ENCODE peak calls at places on chromosome 22, in eight cellular contexts. One of them, this sample, is unnamed.

GRCh38 chr22:46815896-46816721 is 53.7 kb downstream of the TBC1D22A start:
- DNase-seq in left ventricle myocardium inferior: no peak
- DNase-seq in fibroblast of mammary gland: peak; percentile 68
- DNase-seq in AG04449: no peak
- DNase-seq in dorsolateral prefrontal cortex: no peak
- DNase-seq in colonic mucosa: peak; percentile 38
- DNase-seq in CD8-positive, alpha-beta T cell: no peak
- DNase-seq in brain microvascular endothelial cell: no peak
- DNase-seq in this sample: no peak

GRCh38 chr22:41178425-41178975 is 26.6 kb upstream of the L3MBTL2 start:
- DNase-seq in left ventricle myocardium inferior: peak; percentile 73
- DNase-seq in fibroblast of mammary gland: no peak
- DNase-seq in AG04449: no peak
- DNase-seq in dorsolateral prefrontal cortex: peak; percentile 67
- DNase-seq in colonic mucosa: no peak
- DNase-seq in CD8-positive, alpha-beta T cell: no peak
- DNase-seq in brain microvascular endothelial cell: no peak
- DNase-seq in this sample: no peak

GRCh38 chr22:46737976-46738641 is at the start of gene CERK:
- DNase-seq in left ventricle myocardium inferior: peak; percentile 82
- DNase-seq in fibroblast of mammary gland: peak; percentile 33
- DNase-seq in AG04449: no peak
- DNase-seq in dorsolateral prefrontal cortex: peak; percentile 80
- DNase-seq in colonic mucosa: peak; percentile 80
- DNase-seq in CD8-positive, alpha-beta T cell: peak; percentile 76
- DNase-seq in brain microvascular endothelial cell: no peak
- DNase-seq in this sample: peak; percentile 29

GRCh38 chr22:38700271-38700788 is 413 bp downstream of the JOSD1 start:
- DNase-seq in left ventricle myocardium inferior: peak; percentile 74
- DNase-seq in fibroblast of mammary gland: peak; percentile 48
- DNase-seq in AG04449: no peak
- DNase-seq in dorsolateral prefrontal cortex: no peak
- DNase-seq in colonic mucosa: peak; percentile 80
- DNase-seq in CD8-positive, alpha-beta T cell: no peak
- DNase-seq in brain microvascular endothelial cell: no peak
- DNase-seq in this sample: no peak

GRCh38 chr22:38777087-38777671 is 16.8 kb downstream of the DNAL4 start:
- DNase-seq in left ventricle myocardium inferior: no peak
- DNase-seq in fibroblast of mammary gland: no peak
- DNase-seq in AG04449: no peak
- DNase-seq in dorsolateral prefrontal cortex: peak; percentile 74
- DNase-seq in colonic mucosa: no peak
- DNase-seq in CD8-positive, alpha-beta T cell: no peak
- DNase-seq in brain microvascular endothelial cell: no peak
- DNase-seq in this sample: no peak

GRCh38 chr22:47275479-47276218 is 513.2 kb downstream of the TBC1D22A start:
- DNase-seq in left ventricle myocardium inferior: no peak
- DNase-seq in fibroblast of mammary gland: no peak
- DNase-seq in AG04449: no peak
- DNase-seq in dorsolateral prefrontal cortex: peak; percentile 21
- DNase-seq in colonic mucosa: no peak
- DNase-seq in CD8-positive, alpha-beta T cell: no peak
- DNase-seq in brain microvascular endothelial cell: no peak
- DNase-seq in this sample: no peak

GRCh38 chr22:23387827-23388491 is 192.1 kb downstream of the IGLL1 start:
- DNase-seq in left ventricle myocardium inferior: no peak
- DNase-seq in fibroblast of mammary gland: no peak
- DNase-seq in AG04449: no peak
- DNase-seq in dorsolateral prefrontal cortex: no peak
- DNase-seq in colonic mucosa: no peak
- DNase-seq in CD8-positive, alpha-beta T cell: no peak
- DNase-seq in brain microvascular endothelial cell: no peak
- DNase-seq in this sample: no peak

GRCh38 chr22:38418589-38418988 is 36.4 kb downstream of the KCNJ4 start:
- DNase-seq in left ventricle myocardium inferior: no peak
- DNase-seq in fibroblast of mammary gland: no peak
- DNase-seq in AG04449: no peak
- DNase-seq in dorsolateral prefrontal cortex: no peak
- DNase-seq in colonic mucosa: no peak
- DNase-seq in CD8-positive, alpha-beta T cell: no peak
- DNase-seq in brain microvascular endothelial cell: no peak
- DNase-seq in this sample: no peak

GRCh38 chr22:38346506-38346905 is 29.3 kb upstream of the CSNK1E start:
- DNase-seq in left ventricle myocardium inferior: no peak
- DNase-seq in fibroblast of mammary gland: no peak
- DNase-seq in AG04449: no peak
- DNase-seq in dorsolateral prefrontal cortex: peak; percentile 31
- DNase-seq in colonic mucosa: no peak
- DNase-seq in CD8-positive, alpha-beta T cell: no peak
- DNase-seq in brain microvascular endothelial cell: no peak
- DNase-seq in this sample: no peak

DNA sequence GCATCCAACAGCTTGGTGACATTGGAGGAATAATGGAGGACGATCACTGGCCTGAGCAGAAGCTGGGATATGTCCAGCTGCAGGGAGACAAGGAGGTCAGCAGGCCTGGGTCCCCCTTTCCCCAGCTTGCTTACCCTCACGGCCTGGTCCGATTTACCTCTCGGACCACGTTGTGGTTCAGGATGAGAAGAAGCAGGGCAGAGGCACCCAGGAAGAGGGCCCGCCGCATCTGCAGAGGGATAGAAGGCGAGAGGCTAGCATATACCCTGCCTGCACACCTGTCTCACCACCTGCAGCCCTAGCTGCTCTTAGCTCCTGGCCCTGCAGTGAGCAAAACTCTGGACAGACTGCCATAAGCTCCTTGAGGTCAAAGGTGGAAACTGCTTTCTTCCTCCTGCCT is 1.3 kb downstream of the RNF215 start:
- DNase-seq in left ventricle myocardium inferior: no peak
- DNase-seq in fibroblast of mammary gland: no peak
- DNase-seq in AG04449: no peak
- DNase-seq in dorsolateral prefrontal cortex: no peak
- DNase-seq in colonic mucosa: no peak
- DNase-seq in CD8-positive, alpha-beta T cell: no peak
- DNase-seq in brain microvascular endothelial cell: no peak
- DNase-seq in this sample: no peak
- H3K4me3 ChIP-seq in left ventricle myocardium inferior: peak overlapping the region; percentile 73
- H3K4me3 ChIP-seq in fibroblast of mammary gland: no peak overlapping the region
- H3K4me3 ChIP-seq in AG04449: peak overlapping the region; percentile 73
- H3K4me3 ChIP-seq in dorsolateral prefrontal cortex: peak overlapping the region; percentile 70
- H3K4me3 ChIP-seq in colonic mucosa: no peak overlapping the region
- H3K4me3 ChIP-seq in CD8-positive, alpha-beta T cell: no peak overlapping the region
- H3K4me3 ChIP-seq in brain microvascular endothelial cell: no peak overlapping the region
- H3K4me3 ChIP-seq in this sample: peak overlapping the region; percentile 74

DNA sequence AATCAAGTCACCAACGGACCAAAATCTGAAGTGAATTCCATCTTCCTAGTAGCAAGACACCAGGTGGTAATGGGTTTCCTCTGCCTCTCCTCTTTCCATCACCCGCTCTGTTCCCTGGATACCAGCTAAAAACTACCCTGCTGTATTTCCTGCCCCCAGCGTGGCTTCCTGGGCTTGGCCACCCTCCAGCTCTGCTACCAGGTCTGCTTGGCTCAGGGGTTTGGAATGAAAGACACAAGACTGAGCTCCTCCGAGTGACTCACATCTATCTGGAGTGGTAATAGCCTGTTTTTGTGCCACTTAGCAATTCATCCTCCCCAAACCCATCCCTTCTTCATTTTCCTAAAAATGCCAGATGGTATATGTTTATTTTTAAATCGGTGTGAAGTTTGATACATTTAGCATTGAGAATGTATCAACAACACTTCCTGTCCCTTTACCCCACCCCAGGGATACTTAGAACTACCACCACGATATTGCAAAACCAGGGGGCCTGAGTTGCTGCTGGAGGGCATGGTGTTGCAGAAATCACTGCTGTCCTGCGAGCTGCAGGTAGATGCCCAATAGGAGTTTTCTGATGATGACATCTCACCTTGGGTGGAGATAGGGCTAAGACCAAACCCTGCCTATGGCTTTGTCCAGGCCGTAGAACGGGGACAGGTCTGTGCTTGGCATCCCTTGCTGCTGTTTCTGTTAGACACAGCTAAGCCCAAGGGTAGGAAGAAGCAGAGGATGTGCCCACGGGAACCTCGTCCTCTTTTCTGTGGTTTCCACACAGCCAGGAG is 7.5 kb upstream of the MICAL3 start:
- DNase-seq in left ventricle myocardium inferior: peak; percentile 26
- DNase-seq in fibroblast of mammary gland: peak; percentile 96
- DNase-seq in AG04449: peak; percentile 92
- DNase-seq in dorsolateral prefrontal cortex: peak; percentile 62
- DNase-seq in colonic mucosa: no peak
- DNase-seq in CD8-positive, alpha-beta T cell: no peak
- DNase-seq in brain microvascular endothelial cell: peak; percentile 85
- DNase-seq in this sample: peak; percentile 88
- H3K4me3 ChIP-seq in left ventricle myocardium inferior: no peak overlapping the region
- H3K4me3 ChIP-seq in fibroblast of mammary gland: peak overlapping the region; percentile 8
- H3K4me3 ChIP-seq in AG04449: no peak overlapping the region
- H3K4me3 ChIP-seq in dorsolateral prefrontal cortex: no peak overlapping the region
- H3K4me3 ChIP-seq in colonic mucosa: no peak overlapping the region
- H3K4me3 ChIP-seq in CD8-positive, alpha-beta T cell: no peak overlapping the region
- H3K4me3 ChIP-seq in brain microvascular endothelial cell: no peak overlapping the region
- H3K4me3 ChIP-seq in this sample: no peak overlapping the region

GRCh38 chr22:24433868-24434471 is 6.6 kb downstream of the ADORA2A start:
- DNase-seq in left ventricle myocardium inferior: no peak
- DNase-seq in fibroblast of mammary gland: peak; percentile 63
- DNase-seq in AG04449: no peak
- DNase-seq in dorsolateral prefrontal cortex: no peak
- DNase-seq in colonic mucosa: no peak
- DNase-seq in CD8-positive, alpha-beta T cell: no peak
- DNase-seq in brain microvascular endothelial cell: peak; percentile 47
- DNase-seq in this sample: no peak
- H3K4me3 ChIP-seq in left ventricle myocardium inferior: no peak overlapping the region
- H3K4me3 ChIP-seq in fibroblast of mammary gland: no peak overlapping the region
- H3K4me3 ChIP-seq in AG04449: no peak overlapping the region
- H3K4me3 ChIP-seq in dorsolateral prefrontal cortex: no peak overlapping the region
- H3K4me3 ChIP-seq in colonic mucosa: no peak overlapping the region
- H3K4me3 ChIP-seq in CD8-positive, alpha-beta T cell: peak overlapping the region; percentile 6
- H3K4me3 ChIP-seq in brain microvascular endothelial cell: no peak overlapping the region
- H3K4me3 ChIP-seq in this sample: no peak overlapping the region

GRCh38 chr22:32805586-32805881 is 4.0 kb downstream of the TIMP3 start:
- DNase-seq in left ventricle myocardium inferior: no peak
- DNase-seq in fibroblast of mammary gland: no peak
- DNase-seq in AG04449: no peak
- DNase-seq in dorsolateral prefrontal cortex: no peak
- DNase-seq in colonic mucosa: no peak
- DNase-seq in CD8-positive, alpha-beta T cell: no peak
- DNase-seq in brain microvascular endothelial cell: no peak
- DNase-seq in this sample: no peak
- H3K4me3 ChIP-seq in left ventricle myocardium inferior: peak overlapping the region; percentile 100
- H3K4me3 ChIP-seq in fibroblast of mammary gland: no peak overlapping the region
- H3K4me3 ChIP-seq in AG04449: no peak overlapping the region
- H3K4me3 ChIP-seq in dorsolateral prefrontal cortex: no peak overlapping the region
- H3K4me3 ChIP-seq in colonic mucosa: no peak overlapping the region
- H3K4me3 ChIP-seq in CD8-positive, alpha-beta T cell: no peak overlapping the region
- H3K4me3 ChIP-seq in brain microvascular endothelial cell: no peak overlapping the region
- H3K4me3 ChIP-seq in this sample: no peak overlapping the region

GRCh38 chr22:19957445-19957844 is 15.8 kb upstream of the TXNRD2 start:
- DNase-seq in left ventricle myocardium inferior: peak; percentile 13
- DNase-seq in fibroblast of mammary gland: no peak
- DNase-seq in AG04449: no peak
- DNase-seq in dorsolateral prefrontal cortex: no peak
- DNase-seq in colonic mucosa: no peak
- DNase-seq in CD8-positive, alpha-beta T cell: no peak
- DNase-seq in brain microvascular endothelial cell: no peak
- DNase-seq in this sample: no peak

GRCh38 chr22:19959587-19960490 is 18.2 kb upstream of the TXNRD2 start:
- DNase-seq in left ventricle myocardium inferior: peak; percentile 25
- DNase-seq in fibroblast of mammary gland: no peak
- DNase-seq in AG04449: no peak
- DNase-seq in dorsolateral prefrontal cortex: no peak
- DNase-seq in colonic mucosa: no peak
- DNase-seq in CD8-positive, alpha-beta T cell: no peak
- DNase-seq in brain microvascular endothelial cell: no peak
- DNase-seq in this sample: no peak

GRCh38 chr22:19960491-19961200 is 19.0 kb upstream of the TXNRD2 start:
- DNase-seq in left ventricle myocardium inferior: no peak
- DNase-seq in fibroblast of mammary gland: no peak
- DNase-seq in AG04449: no peak
- DNase-seq in dorsolateral prefrontal cortex: no peak
- DNase-seq in colonic mucosa: no peak
- DNase-seq in CD8-positive, alpha-beta T cell: no peak
- DNase-seq in brain microvascular endothelial cell: no peak
- DNase-seq in this sample: no peak

GRCh38 chr22:19959043-19959586 is 17.5 kb upstream of the TXNRD2 start:
- DNase-seq in left ventricle myocardium inferior: peak; percentile 83
- DNase-seq in fibroblast of mammary gland: peak; percentile 66
- DNase-seq in AG04449: no peak
- DNase-seq in dorsolateral prefrontal cortex: no peak
- DNase-seq in colonic mucosa: peak; percentile 87
- DNase-seq in CD8-positive, alpha-beta T cell: no peak
- DNase-seq in brain microvascular endothelial cell: peak; percentile 48
- DNase-seq in this sample: no peak

GRCh38 chr22:19958083-19959042 is 16.7 kb upstream of the TXNRD2 start:
- DNase-seq in left ventricle myocardium inferior: peak; percentile 18
- DNase-seq in fibroblast of mammary gland: peak; percentile 74
- DNase-seq in AG04449: no peak
- DNase-seq in dorsolateral prefrontal cortex: no peak
- DNase-seq in colonic mucosa: no peak
- DNase-seq in CD8-positive, alpha-beta T cell: no peak
- DNase-seq in brain microvascular endothelial cell: no peak
- DNase-seq in this sample: no peak
- H3K4me3 ChIP-seq in left ventricle myocardium inferior: peak overlapping the region; percentile 51
- H3K4me3 ChIP-seq in fibroblast of mammary gland: peak overlapping the region; percentile 37
- H3K4me3 ChIP-seq in AG04449: no peak overlapping the region
- H3K4me3 ChIP-seq in dorsolateral prefrontal cortex: no peak overlapping the region
- H3K4me3 ChIP-seq in colonic mucosa: no peak overlapping the region
- H3K4me3 ChIP-seq in CD8-positive, alpha-beta T cell: no peak overlapping the region
- H3K4me3 ChIP-seq in brain microvascular endothelial cell: no peak overlapping the region
- H3K4me3 ChIP-seq in this sample: peak overlapping the region; percentile 35

DNA sequence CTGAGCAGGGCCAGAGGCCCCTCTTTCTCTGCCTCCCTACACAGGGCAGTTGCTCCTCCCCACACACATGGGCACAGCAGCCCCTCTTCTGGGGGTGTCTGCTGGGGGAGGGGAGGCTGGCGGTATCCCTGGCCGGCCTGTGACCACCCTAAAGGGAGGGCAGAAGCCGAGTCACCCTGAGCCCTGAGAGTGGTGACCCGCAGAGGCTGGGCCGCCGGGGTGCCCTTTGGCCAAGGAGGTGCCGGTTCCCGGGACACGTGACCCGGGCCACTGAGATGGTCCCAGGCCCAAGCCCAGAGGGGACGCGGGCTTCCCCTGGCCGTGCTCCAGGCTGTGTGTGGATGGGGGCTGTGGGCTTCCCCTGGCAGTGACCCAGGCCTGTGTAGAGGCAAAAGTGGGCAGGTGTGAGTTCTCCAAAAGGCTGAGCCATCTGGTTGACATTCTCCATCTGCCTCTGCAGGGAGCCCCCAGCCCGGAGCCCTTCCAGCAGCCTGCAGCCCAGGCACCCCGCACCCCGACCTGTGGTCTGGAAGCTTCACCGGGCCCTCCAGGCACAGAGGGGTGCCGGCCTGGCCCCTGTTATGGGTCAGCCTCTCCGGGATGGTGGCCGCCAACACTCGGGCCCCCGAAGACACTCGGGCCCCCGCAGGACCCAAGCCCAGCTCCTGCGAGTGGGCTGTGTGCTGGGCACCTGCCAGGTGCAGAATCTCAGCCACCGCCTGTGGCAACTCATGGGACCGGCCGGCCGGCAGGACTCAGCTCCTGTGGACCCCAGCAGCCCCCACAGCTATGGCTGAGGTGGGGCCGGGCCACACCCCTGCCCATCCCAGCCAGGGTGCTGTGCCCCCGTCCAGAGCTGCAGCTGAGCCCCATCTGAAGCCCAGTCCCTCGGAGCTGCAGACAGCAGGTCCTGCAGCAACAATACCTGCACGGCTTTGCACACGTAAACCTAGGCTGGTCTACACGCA is 1.0 kb downstream of the ADM2 start:
- DNase-seq in left ventricle myocardium inferior: no peak
- DNase-seq in fibroblast of mammary gland: no peak
- DNase-seq in AG04449: no peak
- DNase-seq in dorsolateral prefrontal cortex: no peak
- DNase-seq in colonic mucosa: no peak
- DNase-seq in CD8-positive, alpha-beta T cell: no peak
- DNase-seq in brain microvascular endothelial cell: no peak
- DNase-seq in this sample: no peak
- H3K4me3 ChIP-seq in left ventricle myocardium inferior: peak overlapping the region; percentile 63
- H3K4me3 ChIP-seq in fibroblast of mammary gland: peak overlapping the region; percentile 19
- H3K4me3 ChIP-seq in AG04449: peak overlapping the region; percentile 70
- H3K4me3 ChIP-seq in dorsolateral prefrontal cortex: no peak overlapping the region
- H3K4me3 ChIP-seq in colonic mucosa: peak overlapping the region; percentile 52
- H3K4me3 ChIP-seq in CD8-positive, alpha-beta T cell: peak overlapping the region; percentile 45
- H3K4me3 ChIP-seq in brain microvascular endothelial cell: peak overlapping the region; percentile 36
- H3K4me3 ChIP-seq in this sample: peak overlapping the region; percentile 65

This sample was measured in skeletal muscle cell.